ENCODE peak calls at places on chromosome 5, in seven cellular contexts. K is stimulated activated CD8-positive, alpha-beta memory T cell treated with anti-CD3 and anti-CD28 coated beads, Interleukin-15, amount 100 ng/mL, for 4 hours; J is choroid plexus epithelial cell; W is stimulated activated naive CD4-positive, alpha-beta T cell; H is activated naive CD4-positive, alpha-beta T cell; Z is NCI-H82; Y is fibroblast of lung. O is an unnamed sample.

GRCh38 chr5:34452170-34452828 is 203.8 kb upstream of the RAI14 start:
- DNase-seq in K (no peak), J (peak; percentile 76), W (no peak), H (no peak), Z (peak; percentile 37), Y (peak; percentile 63), O (no peak)

GRCh38 chr5:77210091-77211012 is at the start of gene PDE8B:
- DNase-seq in K (no peak), J (no peak), W (peak; percentile 27), H (peak; percentile 6), Z (no peak), Y (no peak), O (no peak)

GRCh38 chr5:149887622-149888183 is 56.9 kb downstream of the PDE6A start:
- DNase-seq in K (no peak), J (peak; percentile 96), W (no peak), H (no peak), Z (no peak), Y (peak; percentile 56), O (no peak)

GRCh38 chr5:126868961-126869451 is 92.1 kb downstream of the LMNB1 start:
- DNase-seq in K (no peak), J (peak; percentile 55), W (peak; percentile 20), H (peak; percentile 22), Z (no peak), Y (no peak), O (no peak)

GRCh38 chr5:14236757-14237156 is 93.6 kb downstream of the TRIO start:
- DNase-seq in K (no peak), J (no peak), W (no peak), H (no peak), Z (no peak), Y (no peak), O (no peak)

GRCh38 chr5:157487358-157487757 is 27.3 kb downstream of the NIPAL4 start:
- DNase-seq in K (no peak), J (no peak), W (no peak), H (no peak), Z (no peak), Y (no peak), O (no peak)

GRCh38 chr5:95984287-95984938 is 22.8 kb upstream of the ELL2 start:
- DNase-seq in K (no peak), J (peak; percentile 48), W (no peak), H (no peak), Z (no peak), Y (peak; percentile 36), O (no peak)

GRCh38 chr5:19795218-19795617 is 192.8 kb downstream of the CDH18 start:
- DNase-seq in K (no peak), J (peak; percentile 53), W (no peak), H (no peak), Z (peak; percentile 17), Y (peak; percentile 66), O (no peak)

GRCh38 chr5:1447772-1448361 is 2.6 kb upstream of the SLC6A3 start:
- DNase-seq in K (no peak), J (no peak), W (no peak), H (no peak), Z (no peak), Y (no peak), O (no peak)

GRCh38 chr5:59716029-59716428 is 177.5 kb downstream of the PDE4D start:
- DNase-seq in K (no peak), J (peak; percentile 31), W (no peak), H (no peak), Z (no peak), Y (no peak), O (no peak)

GRCh38 chr5:79173626-79174025 is 62.0 kb downstream of the BHMT start:
- DNase-seq in K (no peak), J (no peak), W (no peak), H (no peak), Z (no peak), Y (no peak), O (no peak)

GRCh38 chr5:177514541-177514940 is 2.2 kb downstream of the DDX41 start:
- DNase-seq in K (no peak), J (no peak), W (no peak), H (no peak), Z (no peak), Y (no peak), O (no peak)

GRCh38 chr5:142725231-142726187 is 39.6 kb upstream of the FGF1 start:
- DNase-seq in K (no peak), J (peak; percentile 22), W (no peak), H (no peak), Z (no peak), Y (peak; percentile 8), O (no peak)

GRCh38 chr5:82924241-82924989 is 152.8 kb downstream of the TMEM167A start:
- DNase-seq in K (no peak), J (peak; percentile 63), W (no peak), H (no peak), Z (no peak), Y (peak; percentile 1), O (no peak)

GRCh38 chr5:160751297-160751696 is 100.7 kb downstream of the ATP10B start:
- DNase-seq in K (no peak), J (no peak), W (no peak), H (no peak), Z (no peak), Y (no peak), O (no peak)

GRCh38 chr5:175195698-175196656 is 248.0 kb downstream of the DRD1 start:
- DNase-seq in K (no peak), J (no peak), W (no peak), H (no peak), Z (peak; percentile 39), Y (peak; percentile 85), O (no peak)

GRCh38 chr5:170263906-170264305 is 31.1 kb downstream of the C5orf58 start:
- DNase-seq in K (no peak), J (no peak), W (no peak), H (no peak), Z (no peak), Y (no peak), O (no peak)

GRCh38 chr5:39216621-39217020 is 2.7 kb downstream of the FYB1 start:
- DNase-seq in K (no peak), J (no peak), W (no peak), H (no peak), Z (no peak), Y (no peak), O (no peak)

GRCh38 chr5:127492854-127493738 is 24.3 kb upstream of the PRRC1 start:
- DNase-seq in K (no peak), J (peak; percentile 63), W (peak; percentile 54), H (no peak), Z (peak; percentile 73), Y (peak; percentile 72), O (no peak)

GRCh38 chr5:175668006-175668405 is 10.1 kb downstream of the HRH2 start:
- DNase-seq in K (no peak), J (no peak), W (no peak), H (no peak), Z (no peak), Y (no peak), O (no peak)

GRCh38 chr5:95734916-95735315 is 3.8 kb downstream of the RHOBTB3 start:
- DNase-seq in K (no peak), J (no peak), W (no peak), H (no peak), Z (no peak), Y (peak; percentile 95), O (no peak)

GRCh38 chr5:176413255-176413565 is 3.1 kb downstream of the CLTB start:
- DNase-seq in K (no peak), J (peak; percentile 72), W (no peak), H (no peak), Z (no peak), Y (peak; percentile 55), O (no peak)

O was measured in D721Med.